ENCODE peak calls at places on chromosome 16, in five cellular contexts. T, A, X, Z and O are unnamed samples.

GRCh38 chr16:75288181-75288580 is 36.8 kb upstream of the BCAR1 start:
- DNase-seq in T (no peak), Z (no peak), X (no peak), A (no peak), O (no peak)

GRCh38 chr16:81401035-81401950 is 43.3 kb upstream of the CMIP start:
- DNase-seq in Z (no peak), A (peak; percentile 12), T (peak; percentile 65), X (no peak), O (no peak)

GRCh38 chr16:86039606-86040005 is 140.6 kb downstream of the IRF8 start:
- DNase-seq in X (no peak), A (no peak), Z (no peak), T (no peak), O (no peak)

GRCh38 chr16:15597822-15598647 is 44.9 kb downstream of the MARF1 start:
- DNase-seq in T (no peak), A (no peak), Z (no peak), X (no peak), O (no peak)

GRCh38 chr16:83356266-83356665 is 451.5 kb upstream of the HSBP1 start:
- DNase-seq in A (peak; percentile 56), X (peak; percentile 20), Z (no peak), T (peak; percentile 56), O (peak; percentile 20)

GRCh38 chr16:31880322-31880979 is 6.8 kb downstream of the ZNF267 start:
- DNase-seq in A (no peak), T (peak; percentile 48), X (no peak), Z (peak; percentile 38), O (no peak)

GRCh38 chr16:85935391-85935956 is 36.5 kb downstream of the IRF8 start:
- DNase-seq in Z (no peak), T (no peak), X (no peak), A (no peak), O (no peak)

GRCh38 chr16:30660424-30661251 is 2.4 kb downstream of the FBRS start:
- DNase-seq in A (no peak), X (no peak), Z (no peak), T (peak; percentile 9), O (no peak)

DNA sequence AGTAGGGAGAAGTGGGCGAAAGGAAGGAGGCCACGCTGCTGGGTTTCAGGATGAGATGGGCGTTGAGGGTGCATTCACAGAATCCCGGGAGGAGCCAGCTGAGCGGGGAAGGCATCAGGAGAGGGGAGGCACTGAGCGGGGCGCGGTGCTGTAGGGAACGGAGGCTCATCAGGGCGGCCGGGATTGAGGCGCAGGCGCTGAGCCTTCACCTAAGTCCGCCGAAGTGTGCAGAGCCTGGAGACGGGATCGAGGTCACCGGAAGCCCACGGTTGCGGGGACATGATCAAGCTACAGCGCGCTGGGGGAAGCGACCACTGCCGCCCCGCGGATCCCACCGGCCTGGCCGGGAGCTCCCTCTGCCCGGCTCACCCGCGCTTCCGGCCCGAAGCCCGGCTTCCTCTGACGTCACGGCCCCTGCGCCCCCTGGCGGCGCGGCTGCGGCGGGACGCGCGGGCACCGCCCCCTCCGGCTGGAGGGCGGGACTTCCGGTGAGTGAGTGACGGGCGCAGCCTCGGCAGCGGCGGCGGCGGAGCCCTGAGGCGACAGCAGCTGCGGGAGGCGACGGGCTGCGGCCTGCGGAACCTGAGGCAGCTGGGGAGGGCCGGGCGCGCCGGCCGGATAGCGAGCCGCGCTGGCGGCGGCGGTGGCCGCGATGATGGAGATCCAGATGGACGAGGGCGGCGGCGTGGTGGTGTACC is at the start of gene MAPK8IP3:
- DNase-seq in X (peak; percentile 95), Z (peak; percentile 43), A (peak; percentile 74), T (peak; percentile 95), O (peak; percentile 95)
- TF ChIP-seq POLR2A in X (peak; percentile 92), Z (peak; percentile 96), A (peak; percentile 99), T (peak; percentile 94), O (peak; percentile 95)

GRCh38 chr16:69836252-69836651 is 74.1 kb downstream of the WWP2 start:
- DNase-seq in T (no peak), X (no peak), A (no peak), Z (no peak), O (no peak)

GRCh38 chr16:69837380-69837779 is 75.2 kb downstream of the WWP2 start:
- DNase-seq in X (no peak), T (no peak), A (no peak), Z (no peak), O (no peak)

GRCh38 chr16:69833357-69833781 is 71.2 kb downstream of the WWP2 start:
- DNase-seq in A (no peak), Z (no peak), T (no peak), X (no peak), O (no peak)

GRCh38 chr16:69833791-69834282 is 71.7 kb downstream of the WWP2 start:
- DNase-seq in T (no peak), X (no peak), A (peak; percentile 53), Z (no peak), O (no peak)

DNA sequence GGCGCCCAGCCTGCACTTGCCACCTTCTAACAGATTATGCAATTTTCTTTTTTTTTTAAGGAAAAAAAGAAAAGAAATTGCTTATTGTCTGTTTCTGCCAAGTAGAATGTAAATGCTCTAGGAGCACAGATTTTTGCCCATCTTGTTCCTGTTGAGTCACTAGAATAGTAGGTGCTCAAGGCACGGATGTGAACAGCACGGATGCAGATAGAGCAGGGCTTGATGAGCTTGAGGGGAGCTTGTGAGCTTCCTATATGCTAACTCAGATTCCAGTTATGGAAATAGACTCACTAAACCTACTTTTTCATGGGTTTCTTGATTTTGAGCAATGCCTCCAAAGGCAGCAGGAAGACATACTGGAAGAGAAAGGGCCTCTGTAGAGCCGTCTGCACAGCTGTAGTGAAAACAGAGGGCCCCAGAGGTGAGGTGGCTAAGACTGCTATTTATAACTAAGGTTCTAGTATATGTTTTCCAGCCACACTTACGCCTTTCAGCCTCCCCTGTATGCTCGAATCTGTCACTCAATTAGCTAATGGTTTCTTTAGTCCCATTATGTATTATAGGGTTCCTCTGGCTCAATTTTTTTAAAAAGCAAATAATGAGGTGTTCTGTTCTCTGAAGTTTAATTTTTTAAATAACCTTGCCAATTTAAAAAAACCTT is 72.8 kb downstream of the WWP2 start:
- DNase-seq in X (no peak), Z (no peak), T (no peak), A (no peak), O (no peak)
- TF ChIP-seq TAF1 in X (no peak), Z (no peak), T (no peak), A (no peak), O (no peak)

GRCh38 chr16:3101018-3101840 is 2.1 kb upstream of the ZSCAN10 start:
- DNase-seq in T (peak; percentile 44), A (peak; percentile 65), X (peak; percentile 64), Z (no peak), O (no peak)

GRCh38 chr16:3098459-3099394 is at the start of gene ZSCAN10:
- DNase-seq in X (no peak), Z (no peak), T (no peak), A (no peak), O (no peak)

GRCh38 chr16:3099395-3099731 is 269 bp upstream of the ZSCAN10 start:
- DNase-seq in Z (no peak), T (no peak), X (no peak), A (no peak), O (no peak)

GRCh38 chr16:3101841-3102470 is 2.9 kb upstream of the ZSCAN10 start:
- DNase-seq in X (no peak), Z (no peak), A (no peak), T (no peak), O (no peak)

GRCh38 chr16:3099732-3100499 is 822 bp upstream of the ZSCAN10 start:
- DNase-seq in X (peak; percentile 93), A (peak; percentile 81), Z (no peak), T (peak; percentile 98), O (peak; percentile 94)
- TF ChIP-seq POLR2A in X (no peak), A (peak; percentile 58), Z (peak; percentile 39), T (peak; percentile 64), O (no peak)

DNA sequence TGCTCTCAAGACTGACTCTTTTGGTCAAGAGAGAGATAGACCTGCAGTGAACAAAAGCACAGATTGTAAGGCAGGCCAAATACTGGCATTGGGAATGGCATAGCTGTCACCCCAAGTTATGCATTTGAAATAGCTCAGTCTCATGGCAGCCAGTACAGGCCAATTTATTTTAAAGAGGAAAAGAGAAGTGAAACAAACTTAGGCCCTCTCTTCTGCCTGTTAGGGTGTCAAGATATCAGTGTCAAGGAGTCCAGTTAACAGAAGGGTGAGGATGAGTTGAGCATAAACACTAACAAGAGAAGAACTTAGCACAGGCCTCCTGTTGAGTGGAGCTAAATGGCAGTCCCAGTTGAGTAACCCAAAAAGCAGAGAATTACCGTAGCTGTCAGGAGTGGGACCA is 215.6 kb downstream of the IRX3 start:
- DNase-seq in X (peak; percentile 5), Z (peak; percentile 3), A (no peak), T (no peak), O (peak; percentile 5)
- TF ChIP-seq TAF1 in X (no peak), Z (no peak), A (no peak), T (no peak), O (no peak)

GRCh38 chr16:78591682-78592103 is 492.2 kb downstream of the WWOX start:
- DNase-seq in Z (no peak), X (no peak), A (no peak), T (no peak), O (no peak)
- TF ChIP-seq POLR2A in Z (no peak), X (no peak), A (no peak), T (no peak), O (no peak)

DNA sequence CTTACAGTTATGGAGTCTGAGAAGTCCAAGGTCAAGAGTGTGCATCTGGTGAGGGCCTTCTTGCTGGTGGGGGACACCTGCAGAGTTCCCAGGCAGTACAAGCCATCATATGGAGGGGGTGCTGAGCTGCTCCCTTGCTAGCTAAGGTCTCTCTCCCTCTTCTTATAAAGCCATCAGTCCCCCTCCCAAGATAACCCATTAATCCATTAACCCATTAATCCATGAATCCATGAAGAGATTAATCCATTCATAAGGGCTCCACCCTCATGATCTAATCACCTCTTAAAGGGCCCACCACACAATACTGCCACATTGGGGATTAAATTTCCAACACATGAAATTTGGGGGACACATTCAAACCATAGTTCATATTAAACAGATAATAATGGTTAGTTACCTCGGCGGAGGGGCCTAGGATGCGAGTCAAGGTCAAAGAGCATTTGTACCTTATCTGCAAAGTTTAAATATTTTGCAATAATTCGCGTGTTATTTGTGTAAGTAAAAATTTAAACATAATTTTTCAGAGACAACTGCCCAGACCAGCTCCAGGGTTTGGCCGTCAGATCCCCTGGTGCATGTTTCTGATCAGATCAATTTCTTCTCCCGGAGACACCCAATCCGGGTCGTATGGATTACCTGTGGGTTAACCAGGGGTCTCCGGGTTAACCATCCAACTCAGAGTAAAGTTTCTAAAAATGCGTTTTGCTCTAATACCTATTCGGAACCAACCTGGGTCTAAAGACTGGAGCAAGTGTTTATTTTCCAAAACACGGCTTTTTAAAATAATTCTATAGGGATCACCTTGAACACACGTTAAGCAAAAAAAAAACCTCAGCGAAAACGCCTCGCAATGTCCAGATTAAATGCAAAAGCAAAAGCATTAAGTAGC is 740 bp upstream of the POLR3E start:
- DNase-seq in Z (peak; percentile 94), T (peak; percentile 29), X (no peak), A (peak; percentile 34), O (no peak)
- TF ChIP-seq TAF1 in Z (no peak), T (no peak), X (no peak), A (no peak), O (no peak)

GRCh38 chr16:2251281-2252111 is at the start of gene ECI1:
- DNase-seq in X (peak; percentile 99), A (peak; percentile 87), Z (peak; percentile 62), T (peak; percentile 97), O (peak; percentile 100)
- TF ChIP-seq POLR2A in X (peak; percentile 51), A (peak; percentile 95), Z (peak; percentile 91), T (peak; percentile 87), O (peak; percentile 72)

GRCh38 chr16:54620197-54620596 is 310.5 kb upstream of the IRX5 start:
- DNase-seq in Z (no peak), A (no peak), T (no peak), X (no peak), O (no peak)
- TF ChIP-seq TAF1 in Z (no peak), A (no peak), T (no peak), X (no peak), O (no peak)